ENCODE peak calls at places on chromosomes 13 and 19, in eight cellular contexts. One of them, this sample, is unnamed.
A peak's percentile ranks its signal among the peaks of the same experiment; 100 is the strongest.

GRCh38 chr19:9061879-9062278 is 25.0 kb upstream of the OR1M1 start:
- DNase-seq in hepatic stellate cell: no peak
- DNase-seq in fibroblast of lung: peak; percentile 44
- DNase-seq in stimulated activated CD4-positive, alpha-beta T cell treated with anti-CD3 and anti-CD28 coated beads, Interleukin-12 subunit alpha, Interleukin-12 subunit beta, amount 100 ng/mL, for 4 hours: no peak
- DNase-seq in effector memory CD4-positive, alpha-beta T cell: no peak
- DNase-seq in HT-29: no peak
- DNase-seq in retinal pigment epithelial cell: no peak
- DNase-seq in COLO829: no peak
- DNase-seq in this sample: no peak

GRCh38 chr19:11066326-11066725 is 22.9 kb upstream of the LDLR start:
- DNase-seq in effector memory CD4-positive, alpha-beta T cell: no peak
- DNase-seq in COLO829: no peak
- DNase-seq in fibroblast of lung: no peak
- DNase-seq in HT-29: no peak
- DNase-seq in retinal pigment epithelial cell: no peak
- DNase-seq in stimulated activated CD4-positive, alpha-beta T cell treated with anti-CD3 and anti-CD28 coated beads, Interleukin-12 subunit alpha, Interleukin-12 subunit beta, amount 100 ng/mL, for 4 hours: no peak
- DNase-seq in hepatic stellate cell: no peak
- DNase-seq in this sample: no peak

GRCh38 chr19:16091546-16092475 is 15.5 kb downstream of the TPM4 start:
- DNase-seq in stimulated activated CD4-positive, alpha-beta T cell treated with anti-CD3 and anti-CD28 coated beads, Interleukin-12 subunit alpha, Interleukin-12 subunit beta, amount 100 ng/mL, for 4 hours: no peak
- DNase-seq in fibroblast of lung: no peak
- DNase-seq in retinal pigment epithelial cell: no peak
- DNase-seq in hepatic stellate cell: no peak
- DNase-seq in COLO829: no peak
- DNase-seq in effector memory CD4-positive, alpha-beta T cell: no peak
- DNase-seq in HT-29: no peak
- DNase-seq in this sample: no peak

GRCh38 chr19:42850981-42851717 is 28.4 kb downstream of the PSG1 start:
- DNase-seq in hepatic stellate cell: peak; percentile 62
- DNase-seq in COLO829: peak; percentile 12
- DNase-seq in effector memory CD4-positive, alpha-beta T cell: no peak
- DNase-seq in retinal pigment epithelial cell: peak; percentile 96
- DNase-seq in HT-29: no peak
- DNase-seq in stimulated activated CD4-positive, alpha-beta T cell treated with anti-CD3 and anti-CD28 coated beads, Interleukin-12 subunit alpha, Interleukin-12 subunit beta, amount 100 ng/mL, for 4 hours: no peak
- DNase-seq in fibroblast of lung: peak; percentile 98
- DNase-seq in this sample: peak; percentile 92

GRCh38 chr19:1266116-1266817 is 2.9 kb upstream of the CIRBP start:
- DNase-seq in effector memory CD4-positive, alpha-beta T cell: peak; percentile 78
- DNase-seq in stimulated activated CD4-positive, alpha-beta T cell treated with anti-CD3 and anti-CD28 coated beads, Interleukin-12 subunit alpha, Interleukin-12 subunit beta, amount 100 ng/mL, for 4 hours: peak; percentile 81
- DNase-seq in hepatic stellate cell: peak; percentile 95
- DNase-seq in HT-29: peak; percentile 83
- DNase-seq in retinal pigment epithelial cell: no peak
- DNase-seq in fibroblast of lung: peak; percentile 80
- DNase-seq in COLO829: peak; percentile 84
- DNase-seq in this sample: peak; percentile 87

GRCh38 chr19:12655546-12655945 is 11.0 kb downstream of the MAN2B1 start:
- DNase-seq in hepatic stellate cell: no peak
- DNase-seq in fibroblast of lung: no peak
- DNase-seq in retinal pigment epithelial cell: no peak
- DNase-seq in effector memory CD4-positive, alpha-beta T cell: no peak
- DNase-seq in stimulated activated CD4-positive, alpha-beta T cell treated with anti-CD3 and anti-CD28 coated beads, Interleukin-12 subunit alpha, Interleukin-12 subunit beta, amount 100 ng/mL, for 4 hours: no peak
- DNase-seq in HT-29: no peak
- DNase-seq in COLO829: no peak
- DNase-seq in this sample: no peak

GRCh38 chr13:95573226-95573625 is 20.7 kb downstream of the CLDN10 start:
- DNase-seq in COLO829: no peak
- DNase-seq in HT-29: no peak
- DNase-seq in fibroblast of lung: peak; percentile 27
- DNase-seq in hepatic stellate cell: no peak
- DNase-seq in effector memory CD4-positive, alpha-beta T cell: no peak
- DNase-seq in stimulated activated CD4-positive, alpha-beta T cell treated with anti-CD3 and anti-CD28 coated beads, Interleukin-12 subunit alpha, Interleukin-12 subunit beta, amount 100 ng/mL, for 4 hours: no peak
- DNase-seq in retinal pigment epithelial cell: no peak
- DNase-seq in this sample: no peak

GRCh38 chr19:6271721-6272410 is 7.9 kb downstream of the MLLT1 start:
- DNase-seq in fibroblast of lung: peak; percentile 82
- DNase-seq in hepatic stellate cell: peak; percentile 91
- DNase-seq in COLO829: no peak
- DNase-seq in retinal pigment epithelial cell: no peak
- DNase-seq in stimulated activated CD4-positive, alpha-beta T cell treated with anti-CD3 and anti-CD28 coated beads, Interleukin-12 subunit alpha, Interleukin-12 subunit beta, amount 100 ng/mL, for 4 hours: no peak
- DNase-seq in effector memory CD4-positive, alpha-beta T cell: no peak
- DNase-seq in HT-29: no peak
- DNase-seq in this sample: no peak

GRCh38 chr19:47275866-47276461 is 1.3 kb downstream of the INAFM1 start:
- DNase-seq in effector memory CD4-positive, alpha-beta T cell: no peak
- DNase-seq in fibroblast of lung: peak; percentile 73
- DNase-seq in COLO829: no peak
- DNase-seq in HT-29: no peak
- DNase-seq in stimulated activated CD4-positive, alpha-beta T cell treated with anti-CD3 and anti-CD28 coated beads, Interleukin-12 subunit alpha, Interleukin-12 subunit beta, amount 100 ng/mL, for 4 hours: no peak
- DNase-seq in retinal pigment epithelial cell: no peak
- DNase-seq in hepatic stellate cell: peak; percentile 55
- DNase-seq in this sample: no peak

GRCh38 chr19:8517551-8518442 is 3.8 kb upstream of the ZNF414 start:
- DNase-seq in COLO829: no peak
- DNase-seq in retinal pigment epithelial cell: no peak
- DNase-seq in effector memory CD4-positive, alpha-beta T cell: peak; percentile 51
- DNase-seq in stimulated activated CD4-positive, alpha-beta T cell treated with anti-CD3 and anti-CD28 coated beads, Interleukin-12 subunit alpha, Interleukin-12 subunit beta, amount 100 ng/mL, for 4 hours: no peak
- DNase-seq in HT-29: no peak
- DNase-seq in hepatic stellate cell: no peak
- DNase-seq in fibroblast of lung: no peak
- DNase-seq in this sample: no peak

GRCh38 chr19:17671906-17672305 is 16.2 kb downstream of the UNC13A start:
- DNase-seq in HT-29: peak; percentile 64
- DNase-seq in fibroblast of lung: peak; percentile 27
- DNase-seq in retinal pigment epithelial cell: no peak
- DNase-seq in COLO829: peak; percentile 69
- DNase-seq in stimulated activated CD4-positive, alpha-beta T cell treated with anti-CD3 and anti-CD28 coated beads, Interleukin-12 subunit alpha, Interleukin-12 subunit beta, amount 100 ng/mL, for 4 hours: no peak
- DNase-seq in hepatic stellate cell: no peak
- DNase-seq in effector memory CD4-positive, alpha-beta T cell: no peak
- DNase-seq in this sample: peak; percentile 76

GRCh38 chr13:97188207-97188606 is 33.9 kb upstream of the MBNL2 start:
- DNase-seq in HT-29: no peak
- DNase-seq in fibroblast of lung: no peak
- DNase-seq in COLO829: no peak
- DNase-seq in effector memory CD4-positive, alpha-beta T cell: no peak
- DNase-seq in hepatic stellate cell: no peak
- DNase-seq in stimulated activated CD4-positive, alpha-beta T cell treated with anti-CD3 and anti-CD28 coated beads, Interleukin-12 subunit alpha, Interleukin-12 subunit beta, amount 100 ng/mL, for 4 hours: no peak
- DNase-seq in retinal pigment epithelial cell: no peak
- DNase-seq in this sample: no peak

GRCh38 chr19:36819130-36819630 is 19.0 kb downstream of the ZNF790 start:
- DNase-seq in HT-29: no peak
- DNase-seq in retinal pigment epithelial cell: no peak
- DNase-seq in stimulated activated CD4-positive, alpha-beta T cell treated with anti-CD3 and anti-CD28 coated beads, Interleukin-12 subunit alpha, Interleukin-12 subunit beta, amount 100 ng/mL, for 4 hours: no peak
- DNase-seq in effector memory CD4-positive, alpha-beta T cell: no peak
- DNase-seq in fibroblast of lung: peak; percentile 9
- DNase-seq in COLO829: no peak
- DNase-seq in hepatic stellate cell: no peak
- DNase-seq in this sample: no peak

GRCh38 chr13:100290165-100290801 is 201.4 kb downstream of the PCCA start:
- DNase-seq in fibroblast of lung: no peak
- DNase-seq in HT-29: no peak
- DNase-seq in hepatic stellate cell: no peak
- DNase-seq in retinal pigment epithelial cell: no peak
- DNase-seq in effector memory CD4-positive, alpha-beta T cell: no peak
- DNase-seq in stimulated activated CD4-positive, alpha-beta T cell treated with anti-CD3 and anti-CD28 coated beads, Interleukin-12 subunit alpha, Interleukin-12 subunit beta, amount 100 ng/mL, for 4 hours: no peak
- DNase-seq in COLO829: no peak
- DNase-seq in this sample: no peak

GRCh38 chr19:46221981-46222610 is 7.4 kb upstream of the IGFL1 start:
- DNase-seq in fibroblast of lung: peak; percentile 73
- DNase-seq in HT-29: peak; percentile 65
- DNase-seq in retinal pigment epithelial cell: no peak
- DNase-seq in COLO829: peak; percentile 51
- DNase-seq in effector memory CD4-positive, alpha-beta T cell: no peak
- DNase-seq in stimulated activated CD4-positive, alpha-beta T cell treated with anti-CD3 and anti-CD28 coated beads, Interleukin-12 subunit alpha, Interleukin-12 subunit beta, amount 100 ng/mL, for 4 hours: no peak
- DNase-seq in hepatic stellate cell: peak; percentile 65
- DNase-seq in this sample: peak; percentile 98

GRCh38 chr19:4099054-4099764 is 24.7 kb downstream of the MAP2K2 start:
- DNase-seq in stimulated activated CD4-positive, alpha-beta T cell treated with anti-CD3 and anti-CD28 coated beads, Interleukin-12 subunit alpha, Interleukin-12 subunit beta, amount 100 ng/mL, for 4 hours: no peak
- DNase-seq in HT-29: no peak
- DNase-seq in hepatic stellate cell: no peak
- DNase-seq in fibroblast of lung: no peak
- DNase-seq in retinal pigment epithelial cell: no peak
- DNase-seq in COLO829: no peak
- DNase-seq in effector memory CD4-positive, alpha-beta T cell: no peak
- DNase-seq in this sample: no peak

GRCh38 chr19:17090501-17091074 is 15.0 kb downstream of the MYO9B start:
- DNase-seq in hepatic stellate cell: no peak
- DNase-seq in stimulated activated CD4-positive, alpha-beta T cell treated with anti-CD3 and anti-CD28 coated beads, Interleukin-12 subunit alpha, Interleukin-12 subunit beta, amount 100 ng/mL, for 4 hours: peak; percentile 19
- DNase-seq in retinal pigment epithelial cell: no peak
- DNase-seq in fibroblast of lung: peak; percentile 73
- DNase-seq in effector memory CD4-positive, alpha-beta T cell: no peak
- DNase-seq in COLO829: peak; percentile 34
- DNase-seq in HT-29: no peak
- DNase-seq in this sample: no peak

GRCh38 chr19:16671652-16672274 is 10.8 kb downstream of the TMEM38A start:
- DNase-seq in hepatic stellate cell: no peak
- DNase-seq in COLO829: no peak
- DNase-seq in stimulated activated CD4-positive, alpha-beta T cell treated with anti-CD3 and anti-CD28 coated beads, Interleukin-12 subunit alpha, Interleukin-12 subunit beta, amount 100 ng/mL, for 4 hours: no peak
- DNase-seq in retinal pigment epithelial cell: no peak
- DNase-seq in fibroblast of lung: no peak
- DNase-seq in effector memory CD4-positive, alpha-beta T cell: no peak
- DNase-seq in HT-29: no peak
- DNase-seq in this sample: no peak

GRCh38 chr13:49494645-49495044 is 1.1 kb upstream of the PHF11 start:
- DNase-seq in HT-29: peak; percentile 36
- DNase-seq in stimulated activated CD4-positive, alpha-beta T cell treated with anti-CD3 and anti-CD28 coated beads, Interleukin-12 subunit alpha, Interleukin-12 subunit beta, amount 100 ng/mL, for 4 hours: no peak
- DNase-seq in effector memory CD4-positive, alpha-beta T cell: no peak
- DNase-seq in COLO829: no peak
- DNase-seq in hepatic stellate cell: no peak
- DNase-seq in retinal pigment epithelial cell: no peak
- DNase-seq in fibroblast of lung: no peak
- DNase-seq in this sample: no peak